ENCODE peak calls at places on chromosomes 12 and 14, in ten cellular contexts. E is GM10248, L is GM06990, O is astrocyte of the spinal cord, I is left ventricle myocardium inferior, D is cardiac muscle cell, K is mesothelial cell of epicardium, P is IMR-90, Z is fibroblast of pulmonary artery, U is fibroblast of the aortic adventitia. H is an unnamed sample.

GRCh38 chr12:128864516-128865186 is 11.4 kb downstream of the GLT1D1 start:
- DNase-seq in E (no peak), L (no peak), O (no peak), I (peak), D (peak), K (no peak), P (no peak), Z (no peak), U (no peak), H (no peak)

GRCh38 chr12:12673296-12673695 is 22.7 kb downstream of the GPR19 start:
- DNase-seq in E (no peak), L (no peak), O (no peak), I (no peak), D (no peak), K (no peak), P (peak), Z (no peak), U (no peak), H (no peak)

GRCh38 chr12:22115711-22116110 is 69.7 kb downstream of the CMAS start:
- DNase-seq in E (no peak), L (no peak), O (no peak), I (no peak), D (no peak), K (no peak), P (no peak), Z (no peak), U (no peak), H (no peak)

GRCh38 chr12:93179792-93180191 is 197.9 kb upstream of the NUDT4 start:
- DNase-seq in E (no peak), L (no peak), O (no peak), I (peak), D (no peak), K (no peak), P (no peak), Z (no peak), U (no peak), H (no peak)

GRCh38 chr14:95319312-95320075 is at the start of gene CLMN:
- DNase-seq in E (peak), L (peak), O (no peak), I (peak), D (peak), K (peak), P (peak), Z (peak), U (peak), H (peak)

GRCh38 chr12:122870867-122871664 is 24.9 kb downstream of the VPS37B start:
- DNase-seq in E (no peak), L (no peak), O (peak), I (no peak), D (no peak), K (no peak), P (peak), Z (peak), U (peak), H (no peak)

GRCh38 chr12:74337951-74338350 is 199.7 kb upstream of the ATXN7L3B start:
- DNase-seq in E (no peak), L (no peak), O (peak), I (no peak), D (no peak), K (no peak), P (peak), Z (peak), U (peak), H (no peak)

GRCh38 chr14:68320495-68320894 is 472.4 kb downstream of the ZFP36L1 start:
- DNase-seq in E (no peak), L (no peak), O (no peak), I (no peak), D (no peak), K (no peak), P (no peak), Z (no peak), U (no peak), H (no peak)

GRCh38 chr12:100207311-100207710 is 6.7 kb downstream of the ACTR6 start:
- DNase-seq in E (no peak), L (no peak), O (no peak), I (no peak), D (no peak), K (no peak), P (no peak), Z (no peak), U (no peak), H (no peak)

GRCh38 chr12:15682826-15683225 is 106.4 kb downstream of the EPS8 start:
- DNase-seq in E (no peak), L (no peak), O (no peak), I (no peak), D (no peak), K (no peak), P (no peak), Z (no peak), U (no peak), H (no peak)

GRCh38 chr14:55620277-55620676 is 40.3 kb downstream of the KTN1 start:
- DNase-seq in E (no peak), L (no peak), O (no peak), I (no peak), D (no peak), K (no peak), P (no peak), Z (no peak), U (no peak), H (no peak)

GRCh38 chr12:123483602-123484273 is 25.8 kb downstream of the SNRNP35 start:
- DNase-seq in E (no peak), L (no peak), O (no peak), I (no peak), D (no peak), K (no peak), P (no peak), Z (no peak), U (no peak), H (no peak)

GRCh38 chr14:60204104-60204842 is 39.1 kb upstream of the DHRS7 start:
- DNase-seq in E (no peak), L (peak), O (no peak), I (no peak), D (no peak), K (no peak), P (no peak), Z (no peak), U (no peak), H (no peak)

GRCh38 chr12:93142881-93143280 is 213.8 kb upstream of the EEA1 start:
- DNase-seq in E (no peak), L (no peak), O (no peak), I (no peak), D (no peak), K (no peak), P (no peak), Z (no peak), U (no peak), H (no peak)

GRCh38 chr12:3897400-3897910 is 24.3 kb upstream of the PARP11 start:
- DNase-seq in E (no peak), L (no peak), O (no peak), I (no peak), D (no peak), K (no peak), P (no peak), Z (no peak), U (no peak), H (no peak)

GRCh38 chr14:22978873-22979671 is 3.3 kb downstream of the AJUBA start:
- DNase-seq in E (no peak), L (no peak), O (no peak), I (no peak), D (no peak), K (no peak), P (no peak), Z (no peak), U (no peak), H (no peak)

GRCh38 chr14:36619131-36619530 is 36.7 kb upstream of the NKX2-8 start:
- DNase-seq in E (no peak), L (no peak), O (no peak), I (no peak), D (no peak), K (no peak), P (no peak), Z (no peak), U (no peak), H (no peak)

GRCh38 chr12:74483057-74483456 is 54.6 kb upstream of the ATXN7L3B start:
- DNase-seq in E (no peak), L (no peak), O (no peak), I (no peak), D (no peak), K (no peak), P (no peak), Z (no peak), U (no peak), H (no peak)

GRCh38 chr14:63286071-63286470 is 32.7 kb downstream of the GPHB5 start:
- DNase-seq in E (no peak), L (no peak), O (no peak), I (no peak), D (no peak), K (no peak), P (no peak), Z (no peak), U (no peak), H (no peak)

GRCh38 chr14:22668417-22668816 is 24.3 kb upstream of the OR6J1 start:
- DNase-seq in E (no peak), L (no peak), O (peak), I (no peak), D (no peak), K (no peak), P (peak), Z (peak), U (peak), H (no peak)

GRCh38 chr12:81546811-81547210 is 212.3 kb downstream of the PPFIA2 start:
- DNase-seq in E (no peak), L (no peak), O (no peak), I (no peak), D (no peak), K (no peak), P (no peak), Z (no peak), U (no peak), H (no peak)

GRCh38 chr12:4191642-4192041 is 81.9 kb upstream of the CCND2 start:
- DNase-seq in E (peak), L (peak), O (no peak), I (no peak), D (no peak), K (no peak), P (no peak), Z (no peak), U (no peak), H (no peak)

GRCh38 chr12:47903151-47903611 is 1.6 kb downstream of the VDR start:
- DNase-seq in E (peak), L (no peak), O (peak), I (no peak), D (peak), K (no peak), P (peak), Z (peak), U (peak), H (no peak)

GRCh38 chr12:93526786-93527428 is 45.6 kb upstream of the SOCS2 start:
- DNase-seq in E (no peak), L (no peak), O (peak), I (no peak), D (peak), K (no peak), P (peak), Z (peak), U (peak), H (no peak)

GRCh38 chr12:54000105-54000773 is at the start of gene HOXC9:
- DNase-seq in E (no peak), L (no peak), O (peak), I (no peak), D (peak), K (no peak), P (no peak), Z (no peak), U (no peak), H (no peak)

GRCh38 chr12:25675808-25676207 is 122.7 kb upstream of the LMNTD1 start:
- DNase-seq in E (no peak), L (no peak), O (peak), I (no peak), D (no peak), K (no peak), P (peak), Z (peak), U (no peak), H (no peak)

GRCh38 chr12:25682421-25682820 is 129.3 kb upstream of the LMNTD1 start:
- DNase-seq in E (no peak), L (no peak), O (no peak), I (no peak), D (no peak), K (no peak), P (peak), Z (no peak), U (peak), H (no peak)

GRCh38 chr12:25681580-25681979 is 128.5 kb upstream of the LMNTD1 start:
- DNase-seq in E (no peak), L (no peak), O (no peak), I (no peak), D (no peak), K (no peak), P (peak), Z (no peak), U (no peak), H (no peak)

GRCh38 chr12:25677180-25677937 is 124.3 kb upstream of the LMNTD1 start:
- DNase-seq in E (no peak), L (no peak), O (no peak), I (no peak), D (no peak), K (no peak), P (no peak), Z (peak), U (no peak), H (no peak)
- TF ChIP-seq CTCF in E (no peak), L (peak), O (no peak), I (peak), D (peak), K (no peak), P (no peak), Z (peak), U (no peak), H (no peak)

GRCh38 chr12:6613015-6613775 is 6.0 kb upstream of the CHD4 start:
- DNase-seq in E (peak), L (peak), O (peak), I (peak), D (peak), K (peak), P (peak), Z (peak), U (peak), H (peak)

GRCh38 chr12:6612652-6613014 is 5.5 kb upstream of the CHD4 start:
- DNase-seq in E (no peak), L (no peak), O (no peak), I (no peak), D (no peak), K (no peak), P (no peak), Z (no peak), U (no peak), H (no peak)

GRCh38 chr12:6615802-6616201 is 8.6 kb upstream of the CHD4 start:
- DNase-seq in E (no peak), L (no peak), O (no peak), I (no peak), D (no peak), K (no peak), P (no peak), Z (no peak), U (no peak), H (no peak)

GRCh38 chr12:6613776-6614512 is 6.8 kb upstream of the CHD4 start:
- DNase-seq in E (peak), L (peak), O (peak), I (peak), D (peak), K (peak), P (peak), Z (peak), U (peak), H (peak)

GRCh38 chr12:6614513-6615177 is 7.5 kb upstream of the CHD4 start:
- DNase-seq in E (no peak), L (no peak), O (peak), I (no peak), D (no peak), K (no peak), P (no peak), Z (peak), U (no peak), H (no peak)
- TF ChIP-seq CTCF in E (no peak), L (no peak), O (peak), I (no peak), D (peak), K (no peak), P (peak), Z (peak), U (no peak), H (no peak)

GRCh38 chr12:24997496-24997895 is 48.6 kb upstream of the BCAT1 start:
- DNase-seq in E (no peak), L (no peak), O (no peak), I (no peak), D (no peak), K (no peak), P (no peak), Z (no peak), U (peak), H (no peak)

GRCh38 chr12:24996820-24997219 is 47.9 kb upstream of the BCAT1 start:
- DNase-seq in E (no peak), L (no peak), O (no peak), I (no peak), D (no peak), K (no peak), P (no peak), Z (no peak), U (no peak), H (no peak)

GRCh38 chr12:24993756-24994155 is 44.9 kb upstream of the BCAT1 start:
- DNase-seq in E (no peak), L (no peak), O (no peak), I (no peak), D (no peak), K (no peak), P (no peak), Z (no peak), U (no peak), H (no peak)

GRCh38 chr12:24997970-24998582 is 49.2 kb upstream of the BCAT1 start:
- DNase-seq in E (peak), L (peak), O (peak), I (no peak), D (no peak), K (no peak), P (peak), Z (peak), U (peak), H (no peak)

DNA sequence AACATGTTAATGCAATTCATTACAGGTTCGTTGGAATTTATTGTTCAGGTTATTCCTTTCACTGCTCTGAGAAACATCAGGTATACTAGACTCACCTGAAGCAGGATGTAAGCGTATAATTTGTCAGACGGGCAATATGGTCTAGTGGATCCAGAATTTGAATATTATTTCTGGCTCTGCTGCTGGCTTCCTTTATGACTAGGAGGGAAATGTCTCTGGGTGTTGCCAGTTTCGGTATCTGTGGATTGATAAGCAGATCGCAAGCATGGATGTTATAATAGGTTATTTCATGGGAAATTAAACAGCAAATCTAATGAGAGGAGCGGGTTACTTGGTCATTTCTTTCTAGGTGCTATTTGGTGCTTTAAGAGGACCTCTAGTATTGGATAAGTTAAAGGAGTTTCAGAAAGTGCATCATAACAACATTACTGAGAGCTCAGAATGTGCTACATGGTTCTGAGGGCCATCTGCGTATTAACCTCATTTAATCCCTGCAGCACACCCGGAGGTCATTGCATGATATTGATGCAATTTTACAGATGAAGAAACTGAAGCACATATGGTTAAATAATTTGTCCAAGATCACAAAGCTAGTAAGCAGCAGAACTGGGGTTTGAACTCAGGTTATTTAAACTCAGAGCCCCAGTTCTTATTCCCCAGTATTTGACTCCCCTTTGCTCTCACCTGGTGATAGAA is 47.3 kb upstream of the BCAT1 start:
- DNase-seq in E (no peak), L (no peak), O (no peak), I (no peak), D (no peak), K (no peak), P (no peak), Z (no peak), U (no peak), H (no peak)
- TF ChIP-seq CTCF in E (no peak), L (no peak), O (no peak), I (no peak), D (no peak), K (no peak), P (no peak), Z (no peak), U (no peak), H (no peak)

GRCh38 chr14:76467843-76468242 is 91.9 kb downstream of the ESRRB start:
- DNase-seq in E (no peak), L (no peak), O (no peak), I (no peak), D (no peak), K (no peak), P (no peak), Z (no peak), U (no peak), H (no peak)

GRCh38 chr14:76472199-76472723 is 96.3 kb downstream of the ESRRB start:
- DNase-seq in E (no peak), L (no peak), O (no peak), I (no peak), D (no peak), K (no peak), P (no peak), Z (no peak), U (no peak), H (no peak)

GRCh38 chr14:76473381-76474263 is 97.7 kb downstream of the ESRRB start:
- DNase-seq in E (no peak), L (no peak), O (peak), I (peak), D (peak), K (peak), P (peak), Z (no peak), U (peak), H (no peak)
- TF ChIP-seq CTCF in E (no peak), L (no peak), O (peak), I (peak), D (peak), K (no peak), P (no peak), Z (no peak), U (peak), H (peak)

GRCh38 chr14:53151523-53151866 is 1.6 kb downstream of the DDHD1 start:
- DNase-seq in E (no peak), L (no peak), O (peak), I (no peak), D (peak), K (no peak), P (no peak), Z (no peak), U (no peak), H (peak)

GRCh38 chr14:53152909-53153701 is at the start of gene DDHD1:
- DNase-seq in E (peak), L (peak), O (peak), I (peak), D (peak), K (peak), P (peak), Z (peak), U (peak), H (peak)

GRCh38 chr14:53153702-53154112 is 584 bp upstream of the DDHD1 start:
- DNase-seq in E (no peak), L (no peak), O (no peak), I (no peak), D (no peak), K (no peak), P (no peak), Z (no peak), U (no peak), H (no peak)

GRCh38 chr14:53152627-53152908 is 555 bp downstream of the DDHD1 start:
- DNase-seq in E (no peak), L (no peak), O (no peak), I (no peak), D (no peak), K (no peak), P (no peak), Z (peak), U (no peak), H (no peak)

DNA sequence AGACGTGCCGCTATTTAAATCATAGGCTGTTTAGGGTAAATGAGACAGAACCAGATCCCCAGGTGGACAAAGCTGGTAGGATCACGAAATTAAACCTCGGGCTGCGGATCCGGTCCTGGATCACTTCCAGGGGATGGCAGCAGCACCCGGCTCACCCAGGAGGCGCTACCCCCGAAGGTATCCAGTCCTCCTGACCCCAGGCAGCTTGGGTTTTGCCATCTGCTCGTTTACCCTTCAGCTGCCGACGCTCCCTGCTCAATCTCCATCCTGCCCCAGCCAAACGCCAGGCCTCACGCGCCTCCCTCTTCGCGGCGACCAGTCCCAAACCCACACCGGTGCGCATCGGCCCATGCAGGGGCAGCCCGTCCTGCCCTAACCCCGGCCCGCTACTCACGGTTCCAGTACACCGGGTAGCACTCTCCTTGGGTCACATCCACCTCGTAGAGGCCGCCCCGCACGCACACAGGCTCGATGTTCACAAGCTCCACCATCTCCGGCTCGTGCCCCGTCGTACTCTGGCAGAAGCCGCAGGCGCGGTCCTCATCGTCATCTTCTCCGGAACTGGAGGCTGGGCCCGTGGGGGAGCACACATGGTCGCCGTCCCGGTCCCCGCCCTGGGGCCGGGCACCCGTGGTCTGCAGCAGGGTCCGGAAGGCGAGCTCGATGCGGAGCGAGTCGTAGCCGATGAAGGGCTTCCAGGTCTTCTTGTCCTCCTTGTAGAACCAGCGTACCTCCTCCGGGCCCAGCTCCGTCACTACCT is 1.1 kb downstream of the DDHD1 start:
- DNase-seq in E (peak), L (peak), O (peak), I (peak), D (peak), K (peak), P (peak), Z (peak), U (peak), H (peak)
- TF ChIP-seq CTCF in E (peak), L (no peak), O (no peak), I (peak), D (peak), K (no peak), P (peak), Z (peak), U (no peak), H (peak)